ENCODE peak calls at places on chromosomes 16 and 17, in nine cellular contexts. One of them, this sample, is unnamed.
A peak's percentile ranks its signal among the peaks of the same experiment; 100 is the strongest.

GRCh38 chr16:22323173-22323997 is 26.2 kb downstream of the POLR3E start:
- DNase-seq in AG09319: no peak
- DNase-seq in MCF 10A: no peak
- DNase-seq in Caki2: no peak
- DNase-seq in astrocyte of the hippocampus: no peak
- DNase-seq in activated effector memory CD4-positive, alpha-beta T cell treated with anti-CD3 and anti-CD28 coated beads, Interleukin-2, amount 50 U/mL, for 16 hours: no peak
- DNase-seq in neural progenitor cell: no peak
- DNase-seq in activated CD4-positive, alpha-beta T cell treated with anti-CD3 and anti-CD28 coated beads, Interleukin-2, amount 50 U/mL, for 1 hour: no peak
- DNase-seq in A549: no peak
- DNase-seq in this sample: no peak

GRCh38 chr17:58279016-58279671 is 1.6 kb downstream of the MPO start:
- DNase-seq in astrocyte of the hippocampus: peak; percentile 18
- DNase-seq in activated CD4-positive, alpha-beta T cell treated with anti-CD3 and anti-CD28 coated beads, Interleukin-2, amount 50 U/mL, for 1 hour: no peak
- DNase-seq in activated effector memory CD4-positive, alpha-beta T cell treated with anti-CD3 and anti-CD28 coated beads, Interleukin-2, amount 50 U/mL, for 16 hours: no peak
- DNase-seq in AG09319: no peak
- DNase-seq in A549: no peak
- DNase-seq in MCF 10A: no peak
- DNase-seq in Caki2: no peak
- DNase-seq in neural progenitor cell: no peak
- DNase-seq in this sample: no peak

GRCh38 chr17:64180674-64181073 is 50.7 kb upstream of the ERN1 start:
- DNase-seq in activated effector memory CD4-positive, alpha-beta T cell treated with anti-CD3 and anti-CD28 coated beads, Interleukin-2, amount 50 U/mL, for 16 hours: no peak
- DNase-seq in astrocyte of the hippocampus: no peak
- DNase-seq in Caki2: no peak
- DNase-seq in A549: no peak
- DNase-seq in neural progenitor cell: no peak
- DNase-seq in activated CD4-positive, alpha-beta T cell treated with anti-CD3 and anti-CD28 coated beads, Interleukin-2, amount 50 U/mL, for 1 hour: no peak
- DNase-seq in MCF 10A: no peak
- DNase-seq in AG09319: no peak
- DNase-seq in this sample: no peak

GRCh38 chr17:44024271-44024663 is 9.5 kb upstream of the TMEM101 start:
- DNase-seq in astrocyte of the hippocampus: no peak
- DNase-seq in activated CD4-positive, alpha-beta T cell treated with anti-CD3 and anti-CD28 coated beads, Interleukin-2, amount 50 U/mL, for 1 hour: no peak
- DNase-seq in A549: no peak
- DNase-seq in activated effector memory CD4-positive, alpha-beta T cell treated with anti-CD3 and anti-CD28 coated beads, Interleukin-2, amount 50 U/mL, for 16 hours: no peak
- DNase-seq in AG09319: no peak
- DNase-seq in neural progenitor cell: no peak
- DNase-seq in Caki2: no peak
- DNase-seq in MCF 10A: no peak
- DNase-seq in this sample: no peak

GRCh38 chr17:41891135-41892065 is 26.2 kb upstream of the KLHL11 start:
- DNase-seq in AG09319: no peak
- DNase-seq in neural progenitor cell: no peak
- DNase-seq in A549: no peak
- DNase-seq in Caki2: peak; percentile 63
- DNase-seq in activated CD4-positive, alpha-beta T cell treated with anti-CD3 and anti-CD28 coated beads, Interleukin-2, amount 50 U/mL, for 1 hour: no peak
- DNase-seq in activated effector memory CD4-positive, alpha-beta T cell treated with anti-CD3 and anti-CD28 coated beads, Interleukin-2, amount 50 U/mL, for 16 hours: no peak
- DNase-seq in astrocyte of the hippocampus: no peak
- DNase-seq in MCF 10A: no peak
- DNase-seq in this sample: no peak

GRCh38 chr17:46841561-46842379 is 9.6 kb upstream of the WNT9B start:
- DNase-seq in neural progenitor cell: peak; percentile 77
- DNase-seq in A549: peak; percentile 54
- DNase-seq in activated effector memory CD4-positive, alpha-beta T cell treated with anti-CD3 and anti-CD28 coated beads, Interleukin-2, amount 50 U/mL, for 16 hours: no peak
- DNase-seq in AG09319: no peak
- DNase-seq in astrocyte of the hippocampus: peak; percentile 46
- DNase-seq in MCF 10A: no peak
- DNase-seq in Caki2: no peak
- DNase-seq in activated CD4-positive, alpha-beta T cell treated with anti-CD3 and anti-CD28 coated beads, Interleukin-2, amount 50 U/mL, for 1 hour: peak; percentile 19
- DNase-seq in this sample: no peak

GRCh38 chr17:64218066-64218465 is 45.0 kb downstream of the TEX2 start:
- DNase-seq in AG09319: no peak
- DNase-seq in A549: no peak
- DNase-seq in activated CD4-positive, alpha-beta T cell treated with anti-CD3 and anti-CD28 coated beads, Interleukin-2, amount 50 U/mL, for 1 hour: no peak
- DNase-seq in neural progenitor cell: no peak
- DNase-seq in MCF 10A: no peak
- DNase-seq in activated effector memory CD4-positive, alpha-beta T cell treated with anti-CD3 and anti-CD28 coated beads, Interleukin-2, amount 50 U/mL, for 16 hours: no peak
- DNase-seq in Caki2: no peak
- DNase-seq in astrocyte of the hippocampus: no peak
- DNase-seq in this sample: no peak

GRCh38 chr17:9790889-9791876 is at the start of gene DHRS7C:
- DNase-seq in Caki2: no peak
- DNase-seq in astrocyte of the hippocampus: no peak
- DNase-seq in activated CD4-positive, alpha-beta T cell treated with anti-CD3 and anti-CD28 coated beads, Interleukin-2, amount 50 U/mL, for 1 hour: no peak
- DNase-seq in A549: no peak
- DNase-seq in AG09319: no peak
- DNase-seq in activated effector memory CD4-positive, alpha-beta T cell treated with anti-CD3 and anti-CD28 coated beads, Interleukin-2, amount 50 U/mL, for 16 hours: no peak
- DNase-seq in MCF 10A: no peak
- DNase-seq in neural progenitor cell: peak; percentile 26
- DNase-seq in this sample: no peak

GRCh38 chr16:24745791-24746190 is 16.3 kb downstream of the TNRC6A start:
- DNase-seq in AG09319: no peak
- DNase-seq in A549: no peak
- DNase-seq in astrocyte of the hippocampus: no peak
- DNase-seq in activated effector memory CD4-positive, alpha-beta T cell treated with anti-CD3 and anti-CD28 coated beads, Interleukin-2, amount 50 U/mL, for 16 hours: no peak
- DNase-seq in MCF 10A: no peak
- DNase-seq in activated CD4-positive, alpha-beta T cell treated with anti-CD3 and anti-CD28 coated beads, Interleukin-2, amount 50 U/mL, for 1 hour: no peak
- DNase-seq in Caki2: no peak
- DNase-seq in neural progenitor cell: no peak
- DNase-seq in this sample: no peak

GRCh38 chr16:86789621-86790051 is 211.3 kb downstream of the FOXL1 start:
- DNase-seq in MCF 10A: no peak
- DNase-seq in neural progenitor cell: peak; percentile 74
- DNase-seq in A549: no peak
- DNase-seq in astrocyte of the hippocampus: peak; percentile 81
- DNase-seq in Caki2: peak; percentile 49
- DNase-seq in AG09319: no peak
- DNase-seq in activated effector memory CD4-positive, alpha-beta T cell treated with anti-CD3 and anti-CD28 coated beads, Interleukin-2, amount 50 U/mL, for 16 hours: no peak
- DNase-seq in activated CD4-positive, alpha-beta T cell treated with anti-CD3 and anti-CD28 coated beads, Interleukin-2, amount 50 U/mL, for 1 hour: no peak
- DNase-seq in this sample: no peak

GRCh38 chr17:9021158-9021984 is at the start of gene NTN1:
- DNase-seq in MCF 10A: peak; percentile 11
- DNase-seq in AG09319: no peak
- DNase-seq in activated effector memory CD4-positive, alpha-beta T cell treated with anti-CD3 and anti-CD28 coated beads, Interleukin-2, amount 50 U/mL, for 16 hours: peak; percentile 86
- DNase-seq in activated CD4-positive, alpha-beta T cell treated with anti-CD3 and anti-CD28 coated beads, Interleukin-2, amount 50 U/mL, for 1 hour: peak; percentile 54
- DNase-seq in neural progenitor cell: peak; percentile 83
- DNase-seq in A549: no peak
- DNase-seq in Caki2: peak; percentile 49
- DNase-seq in astrocyte of the hippocampus: peak; percentile 83
- DNase-seq in this sample: no peak

GRCh38 chr17:36934759-36935630 is 2.3 kb upstream of the LHX1 start:
- DNase-seq in MCF 10A: no peak
- DNase-seq in AG09319: no peak
- DNase-seq in activated CD4-positive, alpha-beta T cell treated with anti-CD3 and anti-CD28 coated beads, Interleukin-2, amount 50 U/mL, for 1 hour: no peak
- DNase-seq in astrocyte of the hippocampus: peak; percentile 44
- DNase-seq in Caki2: no peak
- DNase-seq in neural progenitor cell: peak; percentile 85
- DNase-seq in activated effector memory CD4-positive, alpha-beta T cell treated with anti-CD3 and anti-CD28 coated beads, Interleukin-2, amount 50 U/mL, for 16 hours: peak; percentile 70
- DNase-seq in A549: peak; percentile 83
- DNase-seq in this sample: peak; percentile 64

GRCh38 chr16:28609631-28610594 is at the start of gene SULT1A1:
- DNase-seq in AG09319: no peak
- DNase-seq in astrocyte of the hippocampus: peak; percentile 41
- DNase-seq in MCF 10A: peak; percentile 23
- DNase-seq in activated CD4-positive, alpha-beta T cell treated with anti-CD3 and anti-CD28 coated beads, Interleukin-2, amount 50 U/mL, for 1 hour: no peak
- DNase-seq in activated effector memory CD4-positive, alpha-beta T cell treated with anti-CD3 and anti-CD28 coated beads, Interleukin-2, amount 50 U/mL, for 16 hours: peak; percentile 55
- DNase-seq in neural progenitor cell: no peak
- DNase-seq in Caki2: peak; percentile 77
- DNase-seq in A549: no peak
- DNase-seq in this sample: no peak

GRCh38 chr16:19417640-19418039 is at the start of gene TMC5:
- DNase-seq in Caki2: no peak
- DNase-seq in astrocyte of the hippocampus: no peak
- DNase-seq in neural progenitor cell: no peak
- DNase-seq in AG09319: no peak
- DNase-seq in activated CD4-positive, alpha-beta T cell treated with anti-CD3 and anti-CD28 coated beads, Interleukin-2, amount 50 U/mL, for 1 hour: no peak
- DNase-seq in MCF 10A: no peak
- DNase-seq in A549: no peak
- DNase-seq in activated effector memory CD4-positive, alpha-beta T cell treated with anti-CD3 and anti-CD28 coated beads, Interleukin-2, amount 50 U/mL, for 16 hours: no peak
- DNase-seq in this sample: no peak

GRCh38 chr17:39152134-39152884 is 872 bp upstream of the PLXDC1 start:
- DNase-seq in astrocyte of the hippocampus: no peak
- DNase-seq in AG09319: no peak
- DNase-seq in MCF 10A: no peak
- DNase-seq in activated CD4-positive, alpha-beta T cell treated with anti-CD3 and anti-CD28 coated beads, Interleukin-2, amount 50 U/mL, for 1 hour: peak; percentile 34
- DNase-seq in A549: peak; percentile 54
- DNase-seq in Caki2: no peak
- DNase-seq in activated effector memory CD4-positive, alpha-beta T cell treated with anti-CD3 and anti-CD28 coated beads, Interleukin-2, amount 50 U/mL, for 16 hours: peak; percentile 69
- DNase-seq in neural progenitor cell: peak; percentile 62
- DNase-seq in this sample: no peak

GRCh38 chr16:600781-601180 is 10.9 kb downstream of the RAB40C start:
- DNase-seq in astrocyte of the hippocampus: peak; percentile 27
- DNase-seq in MCF 10A: no peak
- DNase-seq in AG09319: no peak
- DNase-seq in activated effector memory CD4-positive, alpha-beta T cell treated with anti-CD3 and anti-CD28 coated beads, Interleukin-2, amount 50 U/mL, for 16 hours: no peak
- DNase-seq in Caki2: no peak
- DNase-seq in A549: no peak
- DNase-seq in neural progenitor cell: peak; percentile 50
- DNase-seq in activated CD4-positive, alpha-beta T cell treated with anti-CD3 and anti-CD28 coated beads, Interleukin-2, amount 50 U/mL, for 1 hour: no peak
- DNase-seq in this sample: no peak

GRCh38 chr16:65667013-65667578 is 545.2 kb upstream of the CDH11 start:
- DNase-seq in astrocyte of the hippocampus: no peak
- DNase-seq in neural progenitor cell: peak; percentile 72
- DNase-seq in activated effector memory CD4-positive, alpha-beta T cell treated with anti-CD3 and anti-CD28 coated beads, Interleukin-2, amount 50 U/mL, for 16 hours: no peak
- DNase-seq in MCF 10A: peak; percentile 46
- DNase-seq in activated CD4-positive, alpha-beta T cell treated with anti-CD3 and anti-CD28 coated beads, Interleukin-2, amount 50 U/mL, for 1 hour: no peak
- DNase-seq in AG09319: no peak
- DNase-seq in Caki2: no peak
- DNase-seq in A549: no peak
- DNase-seq in this sample: no peak

GRCh38 chr17:17269926-17270773 is 10.9 kb downstream of the COPS3 start:
- DNase-seq in neural progenitor cell: peak; percentile 13
- DNase-seq in MCF 10A: peak; percentile 16
- DNase-seq in activated effector memory CD4-positive, alpha-beta T cell treated with anti-CD3 and anti-CD28 coated beads, Interleukin-2, amount 50 U/mL, for 16 hours: peak; percentile 68
- DNase-seq in Caki2: no peak
- DNase-seq in A549: no peak
- DNase-seq in AG09319: no peak
- DNase-seq in astrocyte of the hippocampus: no peak
- DNase-seq in activated CD4-positive, alpha-beta T cell treated with anti-CD3 and anti-CD28 coated beads, Interleukin-2, amount 50 U/mL, for 1 hour: peak; percentile 15
- DNase-seq in this sample: no peak

GRCh38 chr17:15346196-15346595 is 4.8 kb upstream of the TEKT3 start:
- DNase-seq in A549: no peak
- DNase-seq in activated effector memory CD4-positive, alpha-beta T cell treated with anti-CD3 and anti-CD28 coated beads, Interleukin-2, amount 50 U/mL, for 16 hours: no peak
- DNase-seq in neural progenitor cell: no peak
- DNase-seq in AG09319: no peak
- DNase-seq in activated CD4-positive, alpha-beta T cell treated with anti-CD3 and anti-CD28 coated beads, Interleukin-2, amount 50 U/mL, for 1 hour: no peak
- DNase-seq in astrocyte of the hippocampus: no peak
- DNase-seq in Caki2: no peak
- DNase-seq in MCF 10A: no peak
- DNase-seq in this sample: no peak

GRCh38 chr17:63517825-63518534 is 5.2 kb upstream of the KCNH6 start:
- DNase-seq in Caki2: no peak
- DNase-seq in activated effector memory CD4-positive, alpha-beta T cell treated with anti-CD3 and anti-CD28 coated beads, Interleukin-2, amount 50 U/mL, for 16 hours: no peak
- DNase-seq in A549: no peak
- DNase-seq in neural progenitor cell: no peak
- DNase-seq in activated CD4-positive, alpha-beta T cell treated with anti-CD3 and anti-CD28 coated beads, Interleukin-2, amount 50 U/mL, for 1 hour: no peak
- DNase-seq in astrocyte of the hippocampus: no peak
- DNase-seq in MCF 10A: no peak
- DNase-seq in AG09319: no peak
- DNase-seq in this sample: no peak

GRCh38 chr17:14297161-14297851 is 3.6 kb upstream of the HS3ST3B1 start:
- DNase-seq in MCF 10A: no peak
- DNase-seq in neural progenitor cell: peak; percentile 86
- DNase-seq in Caki2: no peak
- DNase-seq in activated CD4-positive, alpha-beta T cell treated with anti-CD3 and anti-CD28 coated beads, Interleukin-2, amount 50 U/mL, for 1 hour: no peak
- DNase-seq in astrocyte of the hippocampus: peak; percentile 84
- DNase-seq in A549: peak; percentile 59
- DNase-seq in AG09319: no peak
- DNase-seq in activated effector memory CD4-positive, alpha-beta T cell treated with anti-CD3 and anti-CD28 coated beads, Interleukin-2, amount 50 U/mL, for 16 hours: peak; percentile 78
- DNase-seq in this sample: no peak

GRCh38 chr16:154223-155030 is 2.0 kb downstream of the HBZ start:
- DNase-seq in astrocyte of the hippocampus: peak; percentile 39
- DNase-seq in activated effector memory CD4-positive, alpha-beta T cell treated with anti-CD3 and anti-CD28 coated beads, Interleukin-2, amount 50 U/mL, for 16 hours: no peak
- DNase-seq in AG09319: no peak
- DNase-seq in MCF 10A: no peak
- DNase-seq in neural progenitor cell: peak; percentile 71
- DNase-seq in A549: no peak
- DNase-seq in activated CD4-positive, alpha-beta T cell treated with anti-CD3 and anti-CD28 coated beads, Interleukin-2, amount 50 U/mL, for 1 hour: no peak
- DNase-seq in Caki2: no peak
- DNase-seq in this sample: no peak